ENCODE peak calls at places on chromosomes 11 and 22, in four cellular contexts. One of them, this sample, is unnamed.
A peak's percentile ranks its signal among the peaks of the same experiment; 100 is the strongest.

GRCh38 chr22:19550382-19550781 is 26.2 kb upstream of the CLDN5 start:
- DNase-seq in esophagus squamous epithelium: no peak
- DNase-seq in HCT116: no peak
- DNase-seq in heart right ventricle: no peak
- DNase-seq in this sample: no peak

GRCh38 chr11:81129618-81130017 is 1604.0 kb downstream of the FAM181B start:
- DNase-seq in heart right ventricle: no peak
- DNase-seq in HCT116: no peak
- DNase-seq in esophagus squamous epithelium: no peak
- DNase-seq in this sample: no peak

GRCh38 chr11:85040166-85040565 is 587.0 kb downstream of the DLG2 start:
- DNase-seq in esophagus squamous epithelium: no peak
- DNase-seq in heart right ventricle: no peak
- DNase-seq in HCT116: no peak
- DNase-seq in this sample: no peak

GRCh38 chr22:35099883-35100282 is 33.9 kb downstream of the ISX start:
- DNase-seq in heart right ventricle: no peak
- DNase-seq in HCT116: no peak
- DNase-seq in esophagus squamous epithelium: no peak
- DNase-seq in this sample: no peak

GRCh38 chr11:47186076-47186936 is at the start of gene PACSIN3:
- DNase-seq in esophagus squamous epithelium: no peak
- DNase-seq in heart right ventricle: peak; percentile 43
- DNase-seq in HCT116: no peak
- DNase-seq in this sample: no peak

GRCh38 chr11:6599449-6599848 is 4.0 kb downstream of the RRP8 start:
- DNase-seq in HCT116: no peak
- DNase-seq in heart right ventricle: no peak
- DNase-seq in esophagus squamous epithelium: no peak
- DNase-seq in this sample: no peak

GRCh38 chr11:47998733-47999359 is 18.5 kb downstream of the PTPRJ start:
- DNase-seq in HCT116: no peak
- DNase-seq in esophagus squamous epithelium: no peak
- DNase-seq in heart right ventricle: no peak
- DNase-seq in this sample: no peak

GRCh38 chr11:57977709-57978108 is 46.0 kb upstream of the OR9Q1 start:
- DNase-seq in HCT116: no peak
- DNase-seq in esophagus squamous epithelium: no peak
- DNase-seq in heart right ventricle: no peak
- DNase-seq in this sample: no peak

GRCh38 chr22:32478994-32479393 is 4.4 kb downstream of the FBXO7 start:
- DNase-seq in esophagus squamous epithelium: no peak
- DNase-seq in heart right ventricle: no peak
- DNase-seq in HCT116: no peak
- DNase-seq in this sample: no peak

GRCh38 chr11:102452461-102453285 is at the start of gene TMEM123:
- DNase-seq in esophagus squamous epithelium: peak; percentile 16
- DNase-seq in HCT116: peak; percentile 44
- DNase-seq in heart right ventricle: peak; percentile 80
- DNase-seq in this sample: no peak

GRCh38 chr22:49021097-49021925 is 806.4 kb downstream of the BRD1 start:
- DNase-seq in heart right ventricle: no peak
- DNase-seq in esophagus squamous epithelium: no peak
- DNase-seq in HCT116: no peak
- DNase-seq in this sample: no peak

GRCh38 chr11:45676522-45677095 is 11.2 kb upstream of the CHST1 start:
- DNase-seq in heart right ventricle: no peak
- DNase-seq in esophagus squamous epithelium: no peak
- DNase-seq in HCT116: no peak
- DNase-seq in this sample: no peak

GRCh38 chr11:123474994-123475393 is 44.9 kb downstream of the GRAMD1B start:
- DNase-seq in HCT116: no peak
- DNase-seq in esophagus squamous epithelium: no peak
- DNase-seq in heart right ventricle: no peak
- DNase-seq in this sample: no peak

GRCh38 chr11:1517117-1518005 is 30.8 kb upstream of the MOB2 start:
- DNase-seq in heart right ventricle: no peak
- DNase-seq in esophagus squamous epithelium: no peak
- DNase-seq in HCT116: no peak
- DNase-seq in this sample: no peak
- H3K4me1 ChIP-seq in heart right ventricle: peaks cover 57% of the 10 kb centered on the region
- H3K4me1 ChIP-seq in esophagus squamous epithelium: peaks cover 20% of the 10 kb centered on the region
- H3K4me1 ChIP-seq in HCT116: peaks cover 10% of the 10 kb centered on the region
- H3K4me1 ChIP-seq in this sample: peaks cover 4% of the 10 kb centered on the region

GRCh38 chr11:44139565-44140313 is 44.3 kb downstream of the EXT2 start:
- DNase-seq in HCT116: no peak
- DNase-seq in heart right ventricle: no peak
- DNase-seq in esophagus squamous epithelium: no peak
- DNase-seq in this sample: no peak

GRCh38 chr11:44143987-44144909 is 48.8 kb downstream of the EXT2 start:
- DNase-seq in HCT116: peak; percentile 15
- DNase-seq in esophagus squamous epithelium: no peak
- DNase-seq in heart right ventricle: no peak
- DNase-seq in this sample: no peak

GRCh38 chr11:44138980-44139379 is 43.5 kb downstream of the EXT2 start:
- DNase-seq in heart right ventricle: no peak
- DNase-seq in esophagus squamous epithelium: no peak
- DNase-seq in HCT116: no peak
- DNase-seq in this sample: no peak

GRCh38 chr11:44138286-44138685 is 42.8 kb downstream of the EXT2 start:
- DNase-seq in heart right ventricle: no peak
- DNase-seq in HCT116: no peak
- DNase-seq in esophagus squamous epithelium: no peak
- DNase-seq in this sample: no peak

DNA sequence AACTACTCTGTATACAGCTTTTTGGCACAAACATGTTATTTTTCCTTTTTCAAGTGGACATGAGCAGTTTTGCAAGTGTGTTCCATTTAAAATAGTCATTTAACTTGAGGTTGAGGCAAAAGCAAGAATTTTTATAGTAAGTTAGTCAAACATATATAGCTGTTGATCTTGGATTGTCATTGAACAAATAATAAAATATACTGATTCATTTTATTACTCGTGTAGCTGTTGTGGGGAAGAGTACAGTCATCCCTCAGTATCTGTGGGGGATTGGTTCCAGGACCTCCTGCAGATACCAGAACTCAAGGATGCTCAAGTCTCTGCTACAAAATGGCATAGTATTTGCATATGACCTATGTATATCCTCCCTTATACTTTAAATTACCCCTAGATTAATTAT is 45.3 kb downstream of the EXT2 start:
- DNase-seq in esophagus squamous epithelium: no peak
- DNase-seq in HCT116: no peak
- DNase-seq in heart right ventricle: no peak
- DNase-seq in this sample: no peak
- H3K27ac ChIP-seq in esophagus squamous epithelium: no peak overlapping the region
- H3K27ac ChIP-seq in HCT116: no peak overlapping the region
- H3K27ac ChIP-seq in heart right ventricle: peak overlapping the region; percentile 68
- H3K27ac ChIP-seq in this sample: no peak overlapping the region

GRCh38 chr11:128210148-128210940 is 377.0 kb downstream of the ETS1 start:
- DNase-seq in HCT116: peak; percentile 98
- DNase-seq in heart right ventricle: peak; percentile 20
- DNase-seq in esophagus squamous epithelium: no peak
- DNase-seq in this sample: no peak

GRCh38 chr11:128206476-128206875 is 380.9 kb downstream of the ETS1 start:
- DNase-seq in HCT116: no peak
- DNase-seq in heart right ventricle: no peak
- DNase-seq in esophagus squamous epithelium: no peak
- DNase-seq in this sample: no peak

GRCh38 chr11:128208329-128209220 is 378.8 kb downstream of the ETS1 start:
- DNase-seq in heart right ventricle: peak; percentile 80
- DNase-seq in esophagus squamous epithelium: no peak
- DNase-seq in HCT116: peak; percentile 57
- DNase-seq in this sample: no peak

GRCh38 chr11:128205796-128206195 is 381.6 kb downstream of the ETS1 start:
- DNase-seq in HCT116: no peak
- DNase-seq in heart right ventricle: no peak
- DNase-seq in esophagus squamous epithelium: no peak
- DNase-seq in this sample: no peak

DNA sequence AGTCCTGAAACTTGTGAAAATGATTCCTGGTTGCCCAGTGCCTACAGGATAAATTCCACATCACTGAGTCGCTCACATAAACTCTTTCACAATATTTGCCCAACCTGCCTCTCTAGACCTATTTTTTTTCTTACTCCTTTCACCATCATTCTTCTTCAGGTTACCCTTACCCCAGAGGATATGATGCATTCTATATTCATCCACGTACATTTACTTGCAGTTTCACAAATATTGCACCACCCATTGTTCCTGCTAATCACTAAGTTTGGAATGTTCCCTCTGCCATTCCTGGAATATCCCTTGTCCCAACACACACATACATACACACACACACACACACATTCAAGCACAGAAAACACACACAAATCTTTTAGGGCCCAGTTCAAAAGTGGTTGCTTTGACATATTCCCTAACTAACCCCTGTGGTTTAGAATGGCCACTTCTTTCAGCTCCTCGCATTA is 379.5 kb downstream of the ETS1 start:
- DNase-seq in heart right ventricle: no peak
- DNase-seq in esophagus squamous epithelium: no peak
- DNase-seq in HCT116: peak; percentile 77
- DNase-seq in this sample: no peak
- H3K4me1 ChIP-seq in heart right ventricle: peaks cover 41% of the 10 kb centered on the region
- H3K4me1 ChIP-seq in esophagus squamous epithelium: peaks cover 9% of the 10 kb centered on the region
- H3K4me1 ChIP-seq in HCT116: peaks cover 51% of the 10 kb centered on the region
- H3K4me1 ChIP-seq in this sample: no peaks in the 10 kb centered on the region

GRCh38 chr22:20774882-20775281 is 969 bp downstream of the SERPIND1 start:
- DNase-seq in heart right ventricle: no peak
- DNase-seq in HCT116: no peak
- DNase-seq in esophagus squamous epithelium: no peak
- DNase-seq in this sample: no peak

GRCh38 chr22:20776624-20777405 is 2.9 kb downstream of the SERPIND1 start:
- DNase-seq in HCT116: no peak
- DNase-seq in esophagus squamous epithelium: no peak
- DNase-seq in heart right ventricle: no peak
- DNase-seq in this sample: no peak

GRCh38 chr22:20773793-20774212 is at the start of gene SERPIND1:
- DNase-seq in HCT116: no peak
- DNase-seq in esophagus squamous epithelium: no peak
- DNase-seq in heart right ventricle: no peak
- DNase-seq in this sample: no peak

GRCh38 chr22:20777420-20778177 is 3.7 kb downstream of the SERPIND1 start:
- DNase-seq in esophagus squamous epithelium: no peak
- DNase-seq in HCT116: peak; percentile 70
- DNase-seq in heart right ventricle: no peak
- DNase-seq in this sample: no peak

DNA sequence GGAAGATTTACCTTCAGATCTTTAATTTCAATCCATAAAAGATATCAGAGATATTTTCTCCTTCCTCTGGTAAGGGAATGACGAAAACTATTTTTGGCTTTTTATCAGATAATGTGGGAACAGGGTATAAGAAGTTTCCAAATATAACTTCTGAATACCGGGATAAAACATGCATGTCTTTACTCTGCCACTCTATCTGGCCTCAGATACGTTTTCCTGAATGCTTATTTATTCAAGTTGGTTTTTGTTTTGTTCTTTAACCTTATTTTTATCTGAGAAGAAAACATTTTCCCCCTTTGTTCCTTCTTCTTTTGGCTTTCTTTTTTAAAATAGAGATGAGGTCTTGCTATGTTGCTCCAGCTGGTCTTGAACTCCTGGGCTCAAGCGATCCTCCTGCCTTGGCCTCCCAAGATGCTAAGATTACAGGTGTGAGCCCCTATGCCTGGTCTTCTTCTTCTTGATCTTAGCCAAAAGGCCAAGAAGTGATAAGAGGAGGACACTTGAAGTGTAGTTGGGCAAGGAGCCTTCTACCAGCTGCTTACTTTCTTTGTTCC is 1.5 kb downstream of the SERPIND1 start:
- DNase-seq in HCT116: no peak
- DNase-seq in heart right ventricle: no peak
- DNase-seq in esophagus squamous epithelium: no peak
- DNase-seq in this sample: no peak
- H3K27ac ChIP-seq in HCT116: no peak overlapping the region
- H3K27ac ChIP-seq in heart right ventricle: peak overlapping the region; percentile 40
- H3K27ac ChIP-seq in esophagus squamous epithelium: no peak overlapping the region
- H3K27ac ChIP-seq in this sample: no peak overlapping the region

GRCh38 chr22:44362249-44363040 is 49.7 kb upstream of the SHISAL1 start:
- DNase-seq in heart right ventricle: no peak
- DNase-seq in esophagus squamous epithelium: no peak
- DNase-seq in HCT116: no peak
- DNase-seq in this sample: no peak
- H3K4me1 ChIP-seq in heart right ventricle: peaks cover 69% of the 10 kb centered on the region
- H3K4me1 ChIP-seq in esophagus squamous epithelium: peaks cover 23% of the 10 kb centered on the region
- H3K4me1 ChIP-seq in HCT116: peaks cover 8% of the 10 kb centered on the region
- H3K4me1 ChIP-seq in this sample: no peaks in the 10 kb centered on the region

GRCh38 chr11:110951041-110951440 is 238.8 kb upstream of the ARHGAP20 start:
- DNase-seq in esophagus squamous epithelium: no peak
- DNase-seq in heart right ventricle: no peak
- DNase-seq in HCT116: no peak
- DNase-seq in this sample: no peak
- H3K27ac ChIP-seq in esophagus squamous epithelium: peak overlapping the region; percentile 11
- H3K27ac ChIP-seq in heart right ventricle: no peak overlapping the region
- H3K27ac ChIP-seq in HCT116: no peak overlapping the region
- H3K27ac ChIP-seq in this sample: no peak overlapping the region

GRCh38 chr22:36452473-36453265 is 28.8 kb downstream of the TXN2 start:
- DNase-seq in esophagus squamous epithelium: no peak
- DNase-seq in heart right ventricle: no peak
- DNase-seq in HCT116: no peak
- DNase-seq in this sample: no peak
- H3K4me1 ChIP-seq in esophagus squamous epithelium: peaks cover 25% of the 10 kb centered on the region
- H3K4me1 ChIP-seq in heart right ventricle: peaks cover 98% of the 10 kb centered on the region
- H3K4me1 ChIP-seq in HCT116: peaks cover 48% of the 10 kb centered on the region
- H3K4me1 ChIP-seq in this sample: peaks cover 2% of the 10 kb centered on the region

This sample was measured in iPS DF 6.9.